ENCODE peak calls at places on chromosomes 4 and X, in ten cellular contexts. One of them, this sample, is unnamed.

GRCh38 chr4:176404591-176404990 is 84.8 kb downstream of the SPCS3 start:
- DNase-seq in GM12865: no peak
- DNase-seq in stimulated activated naive B cell treated with anti-CD40 and anti-IgM and Interleukin-4, amounts not matched to agents 10 μg/mL and 1 μg/mL and 100 μg/mL, for 72 hours: no peak
- DNase-seq in MCF 10A: peak
- DNase-seq in stimulated activated CD8-positive, alpha-beta memory T cell treated with anti-CD3 and anti-CD28 coated beads, Interleukin-7, amount 100 ng/mL, for 48 hours: no peak
- DNase-seq in hypothalamus: no peak
- DNase-seq in heart left ventricle: no peak
- DNase-seq in AG09309: peak
- DNase-seq in astrocyte: peak
- DNase-seq in testis: no peak
- DNase-seq in this sample: no peak

GRCh38 chrX:113400193-113400704 is 559.6 kb upstream of the AMOT start:
- DNase-seq in stimulated activated naive B cell treated with anti-CD40 and anti-IgM and Interleukin-4, amounts not matched to agents 10 μg/mL and 1 μg/mL and 100 μg/mL, for 72 hours: no peak
- DNase-seq in MCF 10A: peak
- DNase-seq in hypothalamus: no peak
- DNase-seq in AG09309: no peak
- DNase-seq in testis: no peak
- DNase-seq in GM12865: no peak
- DNase-seq in heart left ventricle: no peak
- DNase-seq in stimulated activated CD8-positive, alpha-beta memory T cell treated with anti-CD3 and anti-CD28 coated beads, Interleukin-7, amount 100 ng/mL, for 48 hours: no peak
- DNase-seq in astrocyte: peak
- DNase-seq in this sample: no peak

GRCh38 chrX:33339219-33339618 is 127.9 kb upstream of the DMD start:
- DNase-seq in GM12865: no peak
- DNase-seq in testis: no peak
- DNase-seq in stimulated activated CD8-positive, alpha-beta memory T cell treated with anti-CD3 and anti-CD28 coated beads, Interleukin-7, amount 100 ng/mL, for 48 hours: no peak
- DNase-seq in heart left ventricle: no peak
- DNase-seq in AG09309: no peak
- DNase-seq in hypothalamus: no peak
- DNase-seq in stimulated activated naive B cell treated with anti-CD40 and anti-IgM and Interleukin-4, amounts not matched to agents 10 μg/mL and 1 μg/mL and 100 μg/mL, for 72 hours: no peak
- DNase-seq in astrocyte: no peak
- DNase-seq in MCF 10A: peak
- DNase-seq in this sample: peak

GRCh38 chrX:38458071-38458470 is 103.3 kb upstream of the TSPAN7 start:
- DNase-seq in astrocyte: no peak
- DNase-seq in GM12865: no peak
- DNase-seq in stimulated activated naive B cell treated with anti-CD40 and anti-IgM and Interleukin-4, amounts not matched to agents 10 μg/mL and 1 μg/mL and 100 μg/mL, for 72 hours: no peak
- DNase-seq in testis: no peak
- DNase-seq in MCF 10A: peak
- DNase-seq in stimulated activated CD8-positive, alpha-beta memory T cell treated with anti-CD3 and anti-CD28 coated beads, Interleukin-7, amount 100 ng/mL, for 48 hours: no peak
- DNase-seq in AG09309: no peak
- DNase-seq in hypothalamus: no peak
- DNase-seq in heart left ventricle: no peak
- DNase-seq in this sample: peak

GRCh38 chr4:8504279-8505007 is 63.9 kb downstream of the TRMT44 start:
- DNase-seq in stimulated activated naive B cell treated with anti-CD40 and anti-IgM and Interleukin-4, amounts not matched to agents 10 μg/mL and 1 μg/mL and 100 μg/mL, for 72 hours: no peak
- DNase-seq in heart left ventricle: no peak
- DNase-seq in stimulated activated CD8-positive, alpha-beta memory T cell treated with anti-CD3 and anti-CD28 coated beads, Interleukin-7, amount 100 ng/mL, for 48 hours: no peak
- DNase-seq in GM12865: no peak
- DNase-seq in astrocyte: no peak
- DNase-seq in MCF 10A: peak
- DNase-seq in AG09309: no peak
- DNase-seq in hypothalamus: no peak
- DNase-seq in testis: no peak
- DNase-seq in this sample: no peak

GRCh38 chr4:123304151-123305021 is 92.2 kb upstream of the SPRY1 start:
- DNase-seq in hypothalamus: peak
- DNase-seq in stimulated activated CD8-positive, alpha-beta memory T cell treated with anti-CD3 and anti-CD28 coated beads, Interleukin-7, amount 100 ng/mL, for 48 hours: no peak
- DNase-seq in MCF 10A: no peak
- DNase-seq in astrocyte: no peak
- DNase-seq in AG09309: no peak
- DNase-seq in heart left ventricle: peak
- DNase-seq in GM12865: peak
- DNase-seq in stimulated activated naive B cell treated with anti-CD40 and anti-IgM and Interleukin-4, amounts not matched to agents 10 μg/mL and 1 μg/mL and 100 μg/mL, for 72 hours: no peak
- DNase-seq in testis: peak
- DNase-seq in this sample: peak

GRCh38 chrX:40877869-40878268 is 142.5 kb upstream of the MED14 start:
- DNase-seq in testis: no peak
- DNase-seq in MCF 10A: peak
- DNase-seq in GM12865: peak
- DNase-seq in stimulated activated naive B cell treated with anti-CD40 and anti-IgM and Interleukin-4, amounts not matched to agents 10 μg/mL and 1 μg/mL and 100 μg/mL, for 72 hours: no peak
- DNase-seq in stimulated activated CD8-positive, alpha-beta memory T cell treated with anti-CD3 and anti-CD28 coated beads, Interleukin-7, amount 100 ng/mL, for 48 hours: no peak
- DNase-seq in astrocyte: no peak
- DNase-seq in heart left ventricle: no peak
- DNase-seq in AG09309: no peak
- DNase-seq in hypothalamus: no peak
- DNase-seq in this sample: peak

GRCh38 chrX:154505726-154506125 is 10.3 kb downstream of the FAM3A start:
- DNase-seq in MCF 10A: peak
- DNase-seq in heart left ventricle: no peak
- DNase-seq in GM12865: no peak
- DNase-seq in AG09309: no peak
- DNase-seq in astrocyte: peak
- DNase-seq in stimulated activated CD8-positive, alpha-beta memory T cell treated with anti-CD3 and anti-CD28 coated beads, Interleukin-7, amount 100 ng/mL, for 48 hours: no peak
- DNase-seq in testis: no peak
- DNase-seq in hypothalamus: no peak
- DNase-seq in stimulated activated naive B cell treated with anti-CD40 and anti-IgM and Interleukin-4, amounts not matched to agents 10 μg/mL and 1 μg/mL and 100 μg/mL, for 72 hours: no peak
- DNase-seq in this sample: no peak

GRCh38 chrX:21802054-21802660 is 37.3 kb upstream of the MBTPS2 start:
- DNase-seq in GM12865: no peak
- DNase-seq in MCF 10A: no peak
- DNase-seq in astrocyte: no peak
- DNase-seq in stimulated activated CD8-positive, alpha-beta memory T cell treated with anti-CD3 and anti-CD28 coated beads, Interleukin-7, amount 100 ng/mL, for 48 hours: no peak
- DNase-seq in stimulated activated naive B cell treated with anti-CD40 and anti-IgM and Interleukin-4, amounts not matched to agents 10 μg/mL and 1 μg/mL and 100 μg/mL, for 72 hours: no peak
- DNase-seq in testis: no peak
- DNase-seq in AG09309: no peak
- DNase-seq in heart left ventricle: no peak
- DNase-seq in hypothalamus: no peak
- DNase-seq in this sample: no peak

GRCh38 chr4:152780267-152780811 is 585 bp downstream of the ARFIP1 start:
- DNase-seq in GM12865: no peak
- DNase-seq in AG09309: no peak
- DNase-seq in testis: peak
- DNase-seq in astrocyte: peak
- DNase-seq in heart left ventricle: peak
- DNase-seq in stimulated activated naive B cell treated with anti-CD40 and anti-IgM and Interleukin-4, amounts not matched to agents 10 μg/mL and 1 μg/mL and 100 μg/mL, for 72 hours: no peak
- DNase-seq in stimulated activated CD8-positive, alpha-beta memory T cell treated with anti-CD3 and anti-CD28 coated beads, Interleukin-7, amount 100 ng/mL, for 48 hours: no peak
- DNase-seq in MCF 10A: peak
- DNase-seq in hypothalamus: no peak
- DNase-seq in this sample: no peak

GRCh38 chr4:126697748-126698147 is 935.0 kb upstream of the INTU start:
- DNase-seq in heart left ventricle: no peak
- DNase-seq in stimulated activated CD8-positive, alpha-beta memory T cell treated with anti-CD3 and anti-CD28 coated beads, Interleukin-7, amount 100 ng/mL, for 48 hours: no peak
- DNase-seq in AG09309: peak
- DNase-seq in testis: no peak
- DNase-seq in MCF 10A: peak
- DNase-seq in astrocyte: peak
- DNase-seq in hypothalamus: no peak
- DNase-seq in GM12865: no peak
- DNase-seq in stimulated activated naive B cell treated with anti-CD40 and anti-IgM and Interleukin-4, amounts not matched to agents 10 μg/mL and 1 μg/mL and 100 μg/mL, for 72 hours: no peak
- DNase-seq in this sample: no peak

GRCh38 chr4:176270669-176271068 is 1.6 kb upstream of the ASB5 start:
- DNase-seq in MCF 10A: peak
- DNase-seq in testis: no peak
- DNase-seq in heart left ventricle: no peak
- DNase-seq in GM12865: no peak
- DNase-seq in stimulated activated naive B cell treated with anti-CD40 and anti-IgM and Interleukin-4, amounts not matched to agents 10 μg/mL and 1 μg/mL and 100 μg/mL, for 72 hours: no peak
- DNase-seq in astrocyte: peak
- DNase-seq in stimulated activated CD8-positive, alpha-beta memory T cell treated with anti-CD3 and anti-CD28 coated beads, Interleukin-7, amount 100 ng/mL, for 48 hours: no peak
- DNase-seq in hypothalamus: no peak
- DNase-seq in AG09309: peak
- DNase-seq in this sample: peak

GRCh38 chrX:33078273-33078672 is 133.1 kb downstream of the DMD start:
- DNase-seq in hypothalamus: no peak
- DNase-seq in stimulated activated CD8-positive, alpha-beta memory T cell treated with anti-CD3 and anti-CD28 coated beads, Interleukin-7, amount 100 ng/mL, for 48 hours: no peak
- DNase-seq in AG09309: no peak
- DNase-seq in GM12865: no peak
- DNase-seq in testis: no peak
- DNase-seq in astrocyte: no peak
- DNase-seq in heart left ventricle: no peak
- DNase-seq in stimulated activated naive B cell treated with anti-CD40 and anti-IgM and Interleukin-4, amounts not matched to agents 10 μg/mL and 1 μg/mL and 100 μg/mL, for 72 hours: no peak
- DNase-seq in MCF 10A: no peak
- DNase-seq in this sample: no peak

GRCh38 chrX:151088221-151088620 is 88.2 kb upstream of the GPR50 start:
- DNase-seq in hypothalamus: no peak
- DNase-seq in stimulated activated CD8-positive, alpha-beta memory T cell treated with anti-CD3 and anti-CD28 coated beads, Interleukin-7, amount 100 ng/mL, for 48 hours: no peak
- DNase-seq in testis: no peak
- DNase-seq in stimulated activated naive B cell treated with anti-CD40 and anti-IgM and Interleukin-4, amounts not matched to agents 10 μg/mL and 1 μg/mL and 100 μg/mL, for 72 hours: no peak
- DNase-seq in AG09309: no peak
- DNase-seq in MCF 10A: no peak
- DNase-seq in astrocyte: no peak
- DNase-seq in heart left ventricle: no peak
- DNase-seq in GM12865: no peak
- DNase-seq in this sample: no peak

GRCh38 chr4:107857741-107858140 is 33.0 kb downstream of the SGMS2 start:
- DNase-seq in AG09309: no peak
- DNase-seq in testis: no peak
- DNase-seq in heart left ventricle: no peak
- DNase-seq in GM12865: no peak
- DNase-seq in hypothalamus: no peak
- DNase-seq in astrocyte: no peak
- DNase-seq in stimulated activated CD8-positive, alpha-beta memory T cell treated with anti-CD3 and anti-CD28 coated beads, Interleukin-7, amount 100 ng/mL, for 48 hours: no peak
- DNase-seq in stimulated activated naive B cell treated with anti-CD40 and anti-IgM and Interleukin-4, amounts not matched to agents 10 μg/mL and 1 μg/mL and 100 μg/mL, for 72 hours: no peak
- DNase-seq in MCF 10A: no peak
- DNase-seq in this sample: no peak

GRCh38 chr4:98993419-98994071 is 2.0 kb upstream of the METAP1 start:
- DNase-seq in MCF 10A: no peak
- DNase-seq in stimulated activated CD8-positive, alpha-beta memory T cell treated with anti-CD3 and anti-CD28 coated beads, Interleukin-7, amount 100 ng/mL, for 48 hours: no peak
- DNase-seq in hypothalamus: no peak
- DNase-seq in GM12865: no peak
- DNase-seq in testis: no peak
- DNase-seq in AG09309: no peak
- DNase-seq in stimulated activated naive B cell treated with anti-CD40 and anti-IgM and Interleukin-4, amounts not matched to agents 10 μg/mL and 1 μg/mL and 100 μg/mL, for 72 hours: no peak
- DNase-seq in heart left ventricle: no peak
- DNase-seq in astrocyte: no peak
- DNase-seq in this sample: no peak

GRCh38 chrX:104660092-104660491 is 94.1 kb downstream of the IL1RAPL2 start:
- DNase-seq in stimulated activated CD8-positive, alpha-beta memory T cell treated with anti-CD3 and anti-CD28 coated beads, Interleukin-7, amount 100 ng/mL, for 48 hours: no peak
- DNase-seq in testis: no peak
- DNase-seq in hypothalamus: no peak
- DNase-seq in AG09309: no peak
- DNase-seq in stimulated activated naive B cell treated with anti-CD40 and anti-IgM and Interleukin-4, amounts not matched to agents 10 μg/mL and 1 μg/mL and 100 μg/mL, for 72 hours: no peak
- DNase-seq in MCF 10A: no peak
- DNase-seq in GM12865: no peak
- DNase-seq in heart left ventricle: no peak
- DNase-seq in astrocyte: no peak
- DNase-seq in this sample: no peak

GRCh38 chrX:41695464-41695863 is 6.7 kb downstream of the GPR34 start:
- DNase-seq in astrocyte: peak
- DNase-seq in AG09309: no peak
- DNase-seq in heart left ventricle: no peak
- DNase-seq in testis: no peak
- DNase-seq in hypothalamus: no peak
- DNase-seq in stimulated activated naive B cell treated with anti-CD40 and anti-IgM and Interleukin-4, amounts not matched to agents 10 μg/mL and 1 μg/mL and 100 μg/mL, for 72 hours: no peak
- DNase-seq in stimulated activated CD8-positive, alpha-beta memory T cell treated with anti-CD3 and anti-CD28 coated beads, Interleukin-7, amount 100 ng/mL, for 48 hours: no peak
- DNase-seq in MCF 10A: no peak
- DNase-seq in GM12865: no peak
- DNase-seq in this sample: no peak

GRCh38 chr4:187777954-187778353 is 217.6 kb upstream of the ZFP42 start:
- DNase-seq in stimulated activated naive B cell treated with anti-CD40 and anti-IgM and Interleukin-4, amounts not matched to agents 10 μg/mL and 1 μg/mL and 100 μg/mL, for 72 hours: no peak
- DNase-seq in testis: no peak
- DNase-seq in heart left ventricle: no peak
- DNase-seq in GM12865: no peak
- DNase-seq in MCF 10A: no peak
- DNase-seq in astrocyte: no peak
- DNase-seq in stimulated activated CD8-positive, alpha-beta memory T cell treated with anti-CD3 and anti-CD28 coated beads, Interleukin-7, amount 100 ng/mL, for 48 hours: no peak
- DNase-seq in hypothalamus: no peak
- DNase-seq in AG09309: no peak
- DNase-seq in this sample: no peak

GRCh38 chrX:125090046-125090445 is 229.6 kb upstream of the TEX13C start:
- DNase-seq in stimulated activated CD8-positive, alpha-beta memory T cell treated with anti-CD3 and anti-CD28 coated beads, Interleukin-7, amount 100 ng/mL, for 48 hours: no peak
- DNase-seq in MCF 10A: peak
- DNase-seq in GM12865: no peak
- DNase-seq in testis: no peak
- DNase-seq in hypothalamus: no peak
- DNase-seq in stimulated activated naive B cell treated with anti-CD40 and anti-IgM and Interleukin-4, amounts not matched to agents 10 μg/mL and 1 μg/mL and 100 μg/mL, for 72 hours: no peak
- DNase-seq in astrocyte: no peak
- DNase-seq in AG09309: no peak
- DNase-seq in heart left ventricle: no peak
- DNase-seq in this sample: no peak

GRCh38 chrX:42615161-42615563 is 162.8 kb downstream of the PPP1R2C start:
- DNase-seq in MCF 10A: peak
- DNase-seq in AG09309: no peak
- DNase-seq in GM12865: peak
- DNase-seq in astrocyte: no peak
- DNase-seq in hypothalamus: no peak
- DNase-seq in testis: no peak
- DNase-seq in stimulated activated CD8-positive, alpha-beta memory T cell treated with anti-CD3 and anti-CD28 coated beads, Interleukin-7, amount 100 ng/mL, for 48 hours: no peak
- DNase-seq in heart left ventricle: peak
- DNase-seq in stimulated activated naive B cell treated with anti-CD40 and anti-IgM and Interleukin-4, amounts not matched to agents 10 μg/mL and 1 μg/mL and 100 μg/mL, for 72 hours: no peak
- DNase-seq in this sample: peak

GRCh38 chrX:24242649-24243556 is 71.0 kb downstream of the SUPT20HL2 start:
- DNase-seq in astrocyte: peak
- DNase-seq in hypothalamus: no peak
- DNase-seq in MCF 10A: peak
- DNase-seq in stimulated activated CD8-positive, alpha-beta memory T cell treated with anti-CD3 and anti-CD28 coated beads, Interleukin-7, amount 100 ng/mL, for 48 hours: no peak
- DNase-seq in heart left ventricle: peak
- DNase-seq in AG09309: peak
- DNase-seq in stimulated activated naive B cell treated with anti-CD40 and anti-IgM and Interleukin-4, amounts not matched to agents 10 μg/mL and 1 μg/mL and 100 μg/mL, for 72 hours: peak
- DNase-seq in testis: peak
- DNase-seq in GM12865: peak
- DNase-seq in this sample: no peak

GRCh38 chr4:132513491-132513890 is 635.6 kb upstream of the PCDH10 start:
- DNase-seq in stimulated activated CD8-positive, alpha-beta memory T cell treated with anti-CD3 and anti-CD28 coated beads, Interleukin-7, amount 100 ng/mL, for 48 hours: no peak
- DNase-seq in astrocyte: peak
- DNase-seq in hypothalamus: no peak
- DNase-seq in stimulated activated naive B cell treated with anti-CD40 and anti-IgM and Interleukin-4, amounts not matched to agents 10 μg/mL and 1 μg/mL and 100 μg/mL, for 72 hours: no peak
- DNase-seq in heart left ventricle: no peak
- DNase-seq in AG09309: no peak
- DNase-seq in GM12865: no peak
- DNase-seq in testis: no peak
- DNase-seq in MCF 10A: no peak
- DNase-seq in this sample: no peak

GRCh38 chrX:9767375-9767774 is 1.7 kb upstream of the GPR143 start:
- DNase-seq in hypothalamus: no peak
- DNase-seq in stimulated activated naive B cell treated with anti-CD40 and anti-IgM and Interleukin-4, amounts not matched to agents 10 μg/mL and 1 μg/mL and 100 μg/mL, for 72 hours: no peak
- DNase-seq in heart left ventricle: no peak
- DNase-seq in astrocyte: no peak
- DNase-seq in testis: no peak
- DNase-seq in MCF 10A: no peak
- DNase-seq in GM12865: no peak
- DNase-seq in stimulated activated CD8-positive, alpha-beta memory T cell treated with anti-CD3 and anti-CD28 coated beads, Interleukin-7, amount 100 ng/mL, for 48 hours: no peak
- DNase-seq in AG09309: no peak
- DNase-seq in this sample: no peak

GRCh38 chr4:111475001-111475400 is 670.3 kb upstream of the FAM241A start:
- DNase-seq in testis: peak
- DNase-seq in hypothalamus: no peak
- DNase-seq in heart left ventricle: peak
- DNase-seq in astrocyte: peak
- DNase-seq in stimulated activated CD8-positive, alpha-beta memory T cell treated with anti-CD3 and anti-CD28 coated beads, Interleukin-7, amount 100 ng/mL, for 48 hours: no peak
- DNase-seq in AG09309: peak
- DNase-seq in MCF 10A: peak
- DNase-seq in stimulated activated naive B cell treated with anti-CD40 and anti-IgM and Interleukin-4, amounts not matched to agents 10 μg/mL and 1 μg/mL and 100 μg/mL, for 72 hours: no peak
- DNase-seq in GM12865: no peak
- DNase-seq in this sample: peak

GRCh38 chrX:129795584-129795983 is 15.8 kb downstream of the SASH3 start:
- DNase-seq in hypothalamus: no peak
- DNase-seq in stimulated activated naive B cell treated with anti-CD40 and anti-IgM and Interleukin-4, amounts not matched to agents 10 μg/mL and 1 μg/mL and 100 μg/mL, for 72 hours: no peak
- DNase-seq in GM12865: no peak
- DNase-seq in astrocyte: no peak
- DNase-seq in stimulated activated CD8-positive, alpha-beta memory T cell treated with anti-CD3 and anti-CD28 coated beads, Interleukin-7, amount 100 ng/mL, for 48 hours: no peak
- DNase-seq in heart left ventricle: no peak
- DNase-seq in AG09309: no peak
- DNase-seq in testis: no peak
- DNase-seq in MCF 10A: no peak
- DNase-seq in this sample: no peak

GRCh38 chrX:145631461-145631951 is 186.1 kb upstream of the SLITRK2 start:
- DNase-seq in AG09309: no peak
- DNase-seq in astrocyte: no peak
- DNase-seq in GM12865: no peak
- DNase-seq in stimulated activated CD8-positive, alpha-beta memory T cell treated with anti-CD3 and anti-CD28 coated beads, Interleukin-7, amount 100 ng/mL, for 48 hours: no peak
- DNase-seq in heart left ventricle: no peak
- DNase-seq in stimulated activated naive B cell treated with anti-CD40 and anti-IgM and Interleukin-4, amounts not matched to agents 10 μg/mL and 1 μg/mL and 100 μg/mL, for 72 hours: no peak
- DNase-seq in hypothalamus: no peak
- DNase-seq in MCF 10A: no peak
- DNase-seq in testis: peak
- DNase-seq in this sample: no peak

GRCh38 chrX:120315776-120316175 is 4.5 kb upstream of the TMEM255A start:
- DNase-seq in AG09309: no peak
- DNase-seq in MCF 10A: no peak
- DNase-seq in astrocyte: no peak
- DNase-seq in stimulated activated CD8-positive, alpha-beta memory T cell treated with anti-CD3 and anti-CD28 coated beads, Interleukin-7, amount 100 ng/mL, for 48 hours: no peak
- DNase-seq in GM12865: no peak
- DNase-seq in hypothalamus: no peak
- DNase-seq in heart left ventricle: no peak
- DNase-seq in testis: no peak
- DNase-seq in stimulated activated naive B cell treated with anti-CD40 and anti-IgM and Interleukin-4, amounts not matched to agents 10 μg/mL and 1 μg/mL and 100 μg/mL, for 72 hours: no peak
- DNase-seq in this sample: no peak